ENCODE peak calls at places on chromosomes 7 and 10, in six cellular contexts. U, A, P, K, C and L are unnamed samples.

GRCh38 chr7:139673230-139673629 is 104.6 kb downstream of the HIPK2 start:
- DNase-seq in U (no peak), A (no peak), P (no peak), K (no peak), C (no peak), L (peak)

GRCh38 chr10:96691761-96692160 is 28.6 kb downstream of the PIK3AP1 start:
- DNase-seq in U (no peak), A (no peak), P (no peak), K (no peak), C (no peak), L (no peak)

GRCh38 chr7:95446618-95447017 is 11.8 kb upstream of the PON2 start:
- DNase-seq in U (no peak), A (no peak), P (no peak), K (no peak), C (no peak), L (no peak)

GRCh38 chr10:55630491-55631056 is 730.5 kb downstream of the ZWINT start:
- DNase-seq in U (no peak), A (no peak), P (no peak), K (no peak), C (no peak), L (no peak)

GRCh38 chr10:13535346-13535745 is 6.5 kb upstream of the BEND7 start:
- DNase-seq in U (no peak), A (no peak), P (no peak), K (no peak), C (no peak), L (no peak)

GRCh38 chr7:33129806-33130153 is 416 bp downstream of the BBS9 start:
- DNase-seq in U (no peak), A (no peak), P (no peak), K (no peak), C (no peak), L (peak)

GRCh38 chr7:72444023-72444776 is 32.1 kb upstream of the CALN1 start:
- DNase-seq in U (no peak), A (no peak), P (no peak), K (no peak), C (no peak), L (no peak)

GRCh38 chr7:117251687-117252086 is 71.2 kb downstream of the WNT2 start:
- DNase-seq in U (no peak), A (no peak), P (peak), K (no peak), C (peak), L (peak)

GRCh38 chr7:141593134-141593533 is 41.9 kb downstream of the AGK start:
- DNase-seq in U (no peak), A (no peak), P (peak), K (no peak), C (no peak), L (no peak)

GRCh38 chr7:55440040-55440690 is 75.0 kb downstream of the LANCL2 start:
- DNase-seq in U (no peak), A (no peak), P (no peak), K (no peak), C (no peak), L (no peak)

GRCh38 chr7:101618207-101618839 is 10.8 kb downstream of the MYL10 start:
- DNase-seq in U (no peak), A (no peak), P (no peak), K (no peak), C (peak), L (no peak)

GRCh38 chr7:35253680-35254495 is at the start of gene TBX20:
- DNase-seq in U (no peak), A (peak), P (peak), K (no peak), C (no peak), L (no peak)

GRCh38 chr10:121667948-121668335 is 69.7 kb upstream of the FGFR2 start:
- DNase-seq in U (no peak), A (no peak), P (no peak), K (no peak), C (no peak), L (no peak)

GRCh38 chr7:4830176-4830575 is 31.7 kb downstream of the PAPOLB start:
- DNase-seq in U (peak), A (no peak), P (peak), K (peak), C (no peak), L (peak)

DNA sequence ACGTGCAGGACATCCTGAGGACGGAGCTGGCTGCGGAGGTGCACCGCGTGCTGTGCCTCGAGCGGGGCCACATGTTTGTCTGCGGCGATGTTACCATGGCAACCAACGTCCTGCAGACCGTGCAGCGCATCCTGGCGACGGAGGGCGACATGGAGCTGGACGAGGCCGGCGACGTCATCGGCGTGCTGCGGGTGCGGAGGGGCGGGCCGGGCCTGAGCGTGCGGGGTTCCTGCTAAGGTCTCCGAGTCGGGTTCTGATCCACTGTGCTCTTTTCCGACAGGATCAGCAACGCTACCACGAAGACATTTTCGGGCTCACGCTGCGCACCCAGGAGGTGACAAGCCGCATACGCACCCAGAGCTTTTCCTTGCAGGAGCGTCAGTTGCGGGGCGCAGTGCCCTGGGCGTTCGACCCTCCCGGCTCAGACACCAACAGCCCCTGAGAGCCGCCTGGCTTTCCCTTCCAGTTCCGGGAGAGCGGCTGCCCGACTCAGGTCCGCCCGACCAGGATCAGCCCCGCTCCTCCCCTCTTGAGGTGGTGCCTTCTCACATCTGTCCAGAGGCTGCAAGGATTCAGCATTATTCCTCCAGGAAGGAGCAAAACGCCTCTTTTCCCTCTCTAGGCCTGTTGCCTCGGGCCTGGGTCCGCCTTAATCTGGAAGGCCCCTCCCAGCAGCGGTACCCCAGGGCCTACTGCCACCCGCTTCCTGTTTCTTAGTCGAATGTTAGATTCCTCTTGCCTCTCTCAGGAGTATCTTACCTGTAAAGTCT is 10.4 kb downstream of the ATG9B start:
- DNase-seq in U (no peak), A (peak), P (peak), K (peak), C (no peak), L (peak)
- TF ChIP-seq CTCF in U (peak), A (no peak), P (no peak), K (no peak), C (peak), L (peak)

GRCh38 chr10:86244995-86245394 is 121.6 kb downstream of the GRID1 start:
- DNase-seq in U (no peak), A (no peak), P (no peak), K (no peak), C (no peak), L (no peak)
- TF ChIP-seq CTCF in U (no peak), A (no peak), P (no peak), K (no peak), C (no peak), L (no peak)

GRCh38 chr7:127822822-127823508 is 171.0 kb downstream of the SND1 start:
- DNase-seq in U (no peak), A (no peak), P (no peak), K (no peak), C (no peak), L (peak)

GRCh38 chr7:127819975-127820778 is 168.2 kb downstream of the SND1 start:
- DNase-seq in U (no peak), A (no peak), P (peak), K (no peak), C (no peak), L (peak)

GRCh38 chr7:127824682-127825081 is 172.7 kb downstream of the SND1 start:
- DNase-seq in U (no peak), A (no peak), P (no peak), K (no peak), C (no peak), L (no peak)

GRCh38 chr7:127817466-127817865 is 165.5 kb downstream of the SND1 start:
- DNase-seq in U (no peak), A (no peak), P (no peak), K (no peak), C (no peak), L (no peak)

DNA sequence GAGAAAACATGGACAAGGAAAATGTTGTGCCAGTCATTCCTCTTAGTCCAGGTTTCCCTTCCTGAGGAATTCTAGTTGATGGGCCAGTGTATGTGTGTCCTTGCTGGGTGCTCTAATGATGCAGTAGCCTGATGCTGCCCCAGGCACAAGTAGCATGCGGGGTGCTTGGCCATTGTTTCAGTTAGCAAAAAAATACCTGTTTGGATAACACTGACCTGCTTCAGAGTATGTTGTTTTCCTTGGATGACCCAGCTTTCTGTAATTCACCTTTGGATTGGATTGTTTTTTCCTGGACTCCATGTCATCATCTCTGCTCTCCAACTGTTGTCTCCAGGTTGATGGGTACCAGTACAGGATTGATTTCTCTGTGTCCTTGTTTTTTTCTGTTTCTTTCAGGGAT is 169.2 kb downstream of the SND1 start:
- DNase-seq in U (no peak), A (no peak), P (no peak), K (no peak), C (no peak), L (no peak)
- TF ChIP-seq CTCF in U (no peak), A (no peak), P (no peak), K (no peak), C (no peak), L (no peak)

DNA sequence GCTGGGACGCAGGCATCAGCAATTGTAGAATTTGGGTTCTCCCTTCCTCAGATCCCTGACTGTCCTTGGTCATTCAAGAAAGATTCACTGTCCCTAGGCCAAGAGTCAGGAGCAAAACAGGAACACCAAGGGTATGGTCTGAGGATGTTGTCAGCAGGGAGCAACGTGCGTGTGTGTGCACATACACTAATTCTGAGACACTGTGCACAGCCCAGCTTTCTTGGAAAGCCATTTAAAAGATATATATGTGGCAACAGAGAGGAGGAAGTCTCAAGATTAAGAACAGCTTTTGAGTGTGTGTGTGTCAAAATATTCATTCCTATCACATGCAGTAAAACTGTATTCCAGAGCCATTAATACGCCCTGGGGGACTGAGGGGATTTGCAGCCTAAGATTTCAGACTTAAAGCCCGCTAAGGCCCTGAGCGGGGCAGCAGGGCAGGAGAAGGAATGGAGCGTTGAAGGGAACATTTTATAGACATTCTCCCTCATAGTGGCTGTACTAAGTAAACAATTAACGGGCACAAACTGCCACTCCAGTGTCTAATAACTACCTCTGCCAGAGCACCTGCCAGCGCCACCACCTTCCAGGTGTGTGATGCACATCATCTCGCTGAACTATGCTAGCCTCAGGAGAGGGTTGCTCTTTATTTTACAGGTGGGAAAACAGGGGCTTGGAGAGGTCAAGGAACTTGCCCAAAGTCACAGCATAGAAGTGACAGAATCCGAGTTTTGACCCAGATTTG is 2.0 kb downstream of the NOD1 start:
- DNase-seq in U (no peak), A (no peak), P (no peak), K (no peak), C (no peak), L (no peak)
- TF ChIP-seq CTCF in U (no peak), A (no peak), P (no peak), K (no peak), C (no peak), L (no peak)

DNA sequence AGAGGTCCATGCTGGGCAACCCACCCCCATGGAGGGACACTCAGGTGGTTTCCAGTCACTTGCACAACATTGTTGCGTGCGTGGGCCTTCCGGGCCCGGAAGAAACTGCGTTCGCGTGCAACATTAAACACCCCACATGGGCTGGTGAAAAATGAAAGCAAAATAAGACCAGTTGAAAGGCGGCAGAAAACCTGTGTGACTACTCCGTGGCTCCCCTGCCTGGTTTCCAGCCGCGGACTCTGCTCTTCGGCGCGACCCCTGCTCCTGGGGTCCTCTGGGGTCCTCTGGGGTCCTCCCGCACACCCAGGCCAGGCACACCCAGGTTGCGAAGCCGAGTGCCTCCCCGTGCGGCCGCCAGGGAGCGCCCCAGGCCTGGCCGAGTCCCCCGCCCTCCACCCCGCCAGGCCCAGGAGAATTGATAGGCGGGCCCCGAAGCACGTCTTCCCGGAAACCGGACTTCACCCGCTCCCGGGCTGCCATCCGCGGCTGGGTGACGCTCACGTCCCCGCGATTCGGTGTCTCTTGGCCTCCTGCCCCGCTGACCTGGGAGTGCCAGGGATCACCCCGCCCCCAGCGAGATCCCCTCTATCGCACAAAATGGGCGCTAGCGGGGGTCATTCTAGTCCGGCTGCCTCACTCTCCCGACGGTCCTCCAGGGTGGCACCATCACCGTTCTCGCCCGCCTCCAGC is 1.9 kb upstream of the SH2D4B start:
- DNase-seq in U (peak), A (peak), P (no peak), K (peak), C (no peak), L (peak)
- TF ChIP-seq CTCF in U (no peak), A (peak), P (no peak), K (peak), C (peak), L (peak)

DNA sequence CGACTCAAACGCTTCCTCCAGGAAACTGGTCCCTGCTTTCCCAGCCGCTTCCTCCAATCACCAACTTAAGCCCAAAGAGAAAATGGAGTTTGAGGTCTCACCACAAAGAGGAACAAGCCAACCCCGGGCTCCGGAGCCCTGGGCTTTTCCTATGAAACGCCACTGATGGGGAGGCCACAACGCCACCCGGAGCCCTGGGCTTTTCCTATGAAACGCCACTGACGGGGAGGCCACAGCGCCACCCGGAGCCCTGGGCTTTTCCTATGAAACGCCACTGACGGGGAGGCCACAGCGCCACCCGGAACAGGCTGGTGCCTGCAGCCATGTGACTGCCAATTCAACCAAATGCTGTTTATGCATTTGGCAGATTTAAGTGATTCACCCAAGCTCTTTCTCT is 45.8 kb downstream of the DPYSL4 start:
- DNase-seq in U (peak), A (no peak), P (no peak), K (no peak), C (no peak), L (no peak)
- TF ChIP-seq CTCF in U (no peak), A (no peak), P (no peak), K (no peak), C (no peak), L (peak)

GRCh38 chr10:83994351-83994750 is 145.0 kb upstream of the GHITM start:
- DNase-seq in U (no peak), A (no peak), P (no peak), K (no peak), C (no peak), L (no peak)

GRCh38 chr10:83988435-83988834 is 150.9 kb upstream of the GHITM start:
- DNase-seq in U (no peak), A (no peak), P (no peak), K (no peak), C (no peak), L (no peak)

GRCh38 chr10:83990126-83990525 is 149.2 kb upstream of the GHITM start:
- DNase-seq in U (no peak), A (no peak), P (no peak), K (no peak), C (no peak), L (no peak)

GRCh38 chr10:83995932-83996331 is 143.4 kb upstream of the GHITM start:
- DNase-seq in U (no peak), A (no peak), P (no peak), K (no peak), C (no peak), L (no peak)

DNA sequence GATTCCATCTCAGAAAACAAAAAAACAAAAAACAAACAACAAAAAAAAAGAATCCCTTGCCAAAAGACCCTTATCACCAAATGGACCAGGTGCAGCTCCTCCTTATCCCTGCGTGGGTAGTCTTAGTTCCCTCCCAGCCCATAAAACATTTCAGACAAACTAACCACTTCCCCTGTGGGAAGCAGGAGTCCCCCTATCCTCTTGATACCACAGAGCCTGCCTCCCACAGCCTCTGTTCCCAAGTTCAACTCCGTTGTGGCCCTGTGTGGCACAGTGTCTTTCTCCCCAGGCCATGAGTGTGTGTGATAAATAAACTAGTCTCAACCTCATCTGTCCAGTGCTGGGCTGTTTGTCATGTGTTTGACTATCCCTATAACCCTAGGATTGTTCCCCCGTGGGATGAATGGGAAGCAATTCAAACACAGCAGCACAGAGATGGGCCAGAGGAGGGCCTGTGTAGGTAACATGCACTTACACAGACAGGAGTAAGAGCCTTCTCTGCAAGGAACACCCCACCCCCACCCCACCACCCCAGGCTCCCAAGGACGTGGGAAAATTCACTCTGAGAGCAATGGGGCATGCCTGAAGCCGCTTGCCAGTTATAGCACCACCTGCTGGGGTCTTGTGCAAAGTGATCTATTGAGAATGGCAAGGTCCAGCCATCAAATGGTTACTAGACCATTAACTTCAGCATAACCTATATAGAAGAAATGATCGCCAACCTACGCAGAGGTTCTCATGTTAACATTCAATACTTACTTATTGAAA is 147.1 kb upstream of the GHITM start:
- DNase-seq in U (no peak), A (no peak), P (no peak), K (no peak), C (no peak), L (peak)
- TF ChIP-seq CTCF in U (no peak), A (no peak), P (peak), K (no peak), C (peak), L (peak)

GRCh38 chr7:45902820-45903219 is 14.5 kb downstream of the IGFBP1 start:
- DNase-seq in U (no peak), A (no peak), P (no peak), K (no peak), C (no peak), L (no peak)
- TF ChIP-seq CTCF in U (no peak), A (no peak), P (no peak), K (no peak), C (no peak), L (no peak)

DNA sequence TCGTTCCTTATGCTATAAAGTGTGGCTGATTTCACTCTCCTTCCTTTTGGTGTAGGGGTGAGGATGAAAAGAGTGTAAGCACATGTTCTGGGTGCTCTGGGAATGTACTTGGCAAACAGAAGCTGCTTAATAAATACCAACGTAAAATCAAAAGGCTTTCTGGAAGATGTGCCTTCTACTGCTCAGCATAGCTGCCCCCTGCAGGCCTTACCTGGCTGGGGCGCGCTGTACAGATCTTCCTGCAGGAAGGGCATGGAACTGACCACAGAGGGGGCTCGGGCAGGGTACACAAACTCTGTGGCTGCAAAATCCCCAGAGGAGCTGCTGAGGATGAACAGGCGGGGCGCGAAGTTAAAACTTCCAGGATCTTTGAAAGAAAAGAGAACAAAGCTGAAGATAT is 169.4 kb downstream of the SVIL start:
- DNase-seq in U (no peak), A (no peak), P (no peak), K (no peak), C (no peak), L (no peak)
- TF ChIP-seq CTCF in U (no peak), A (no peak), P (peak), K (no peak), C (no peak), L (peak)